ENCODE peak calls at places on chromosomes 3 and 15, in four cellular contexts. Q is K562, I is H1, B is GM12878. D is an unnamed sample.

GRCh38 chr3:8730641-8731040 is 3.0 kb upstream of the CAV3 start:
- DNase-seq in Q (no peak), I (no peak), B (no peak), D (no peak)

GRCh38 chr15:70633394-70633793 is 130.0 kb downstream of the UACA start:
- DNase-seq in Q (no peak), I (no peak), B (no peak), D (no peak)

GRCh38 chr3:195806211-195806915 is 5.4 kb downstream of the MUC4 start:
- DNase-seq in Q (no peak), I (no peak), B (no peak), D (no peak)

GRCh38 chr15:73983211-73983727 is 8.8 kb downstream of the STOML1 start:
- DNase-seq in Q (no peak), I (no peak), B (no peak), D (no peak)

GRCh38 chr3:185767324-185767688 is 57.5 kb downstream of the IGF2BP2 start:
- DNase-seq in Q (no peak), I (no peak), B (no peak), D (no peak)

GRCh38 chr15:93298901-93299300 is 209.9 kb upstream of the RGMA start:
- DNase-seq in Q (no peak), I (no peak), B (no peak), D (no peak)

GRCh38 chr3:99866167-99866810 is 48.6 kb downstream of the CMSS1 start:
- DNase-seq in Q (no peak), I (no peak), B (peak), D (no peak)

GRCh38 chr3:190131329-190131728 is 10.6 kb upstream of the P3H2 start:
- DNase-seq in Q (no peak), I (no peak), B (no peak), D (no peak)

GRCh38 chr15:44157679-44158078 is 37.4 kb downstream of the FRMD5 start:
- DNase-seq in Q (no peak), I (no peak), B (no peak), D (peak)

GRCh38 chr15:39066677-39067076 is 502.1 kb upstream of the RASGRP1 start:
- DNase-seq in Q (no peak), I (no peak), B (no peak), D (no peak)

GRCh38 chr15:76196286-76196948 is 114.9 kb downstream of the ETFA start:
- DNase-seq in Q (peak), I (no peak), B (no peak), D (peak)

GRCh38 chr3:171348121-171348520 is 112.1 kb downstream of the TNIK start:
- DNase-seq in Q (no peak), I (no peak), B (no peak), D (no peak)

GRCh38 chr15:77087213-77087612 is 16.3 kb upstream of the TSPAN3 start:
- DNase-seq in Q (no peak), I (no peak), B (no peak), D (no peak)

GRCh38 chr3:15731024-15731423 is 66.8 kb downstream of the ANKRD28 start:
- DNase-seq in Q (no peak), I (no peak), B (no peak), D (no peak)

GRCh38 chr15:93515256-93516044 is 426.4 kb upstream of the RGMA start:
- DNase-seq in Q (no peak), I (no peak), B (no peak), D (no peak)

GRCh38 chr3:44518782-44519156 is 36.2 kb upstream of the ZKSCAN7 start:
- DNase-seq in Q (no peak), I (no peak), B (no peak), D (no peak)

GRCh38 chr3:188734395-188734794 is 437.4 kb upstream of the TPRG1 start:
- DNase-seq in Q (no peak), I (no peak), B (no peak), D (no peak)

GRCh38 chr3:66376568-66376967 is 124.3 kb downstream of the LRIG1 start:
- DNase-seq in Q (no peak), I (no peak), B (no peak), D (peak)

GRCh38 chr15:70561885-70562284 is 201.5 kb downstream of the UACA start:
- DNase-seq in Q (no peak), I (no peak), B (no peak), D (no peak)

GRCh38 chr15:51234181-51234927 is 104.0 kb downstream of the CYP19A1 start:
- DNase-seq in Q (no peak), I (no peak), B (no peak), D (no peak)

GRCh38 chr3:76063019-76063418 is 277.7 kb upstream of the ZNF717 start:
- DNase-seq in Q (no peak), I (no peak), B (no peak), D (no peak)

GRCh38 chr15:56871180-56871579 is 47.3 kb upstream of the TCF12 start:
- DNase-seq in Q (no peak), I (no peak), B (no peak), D (peak)
- TF ChIP-seq SIN3A in Q (no peak), I (no peak), B (no peak), D (no peak)

GRCh38 chr3:27847697-27848096 is 125.6 kb upstream of the EOMES start:
- DNase-seq in Q (no peak), I (no peak), B (no peak), D (no peak)
- TF ChIP-seq KDM1A in Q (no peak), I (no peak), B (no peak), D (no peak)

GRCh38 chr15:89670985-89671560 is 8.1 kb downstream of the PLIN1 start:
- DNase-seq in Q (no peak), I (no peak), B (no peak), D (no peak)
- TF ChIP-seq SIN3A in Q (no peak), I (no peak), B (no peak), D (no peak)

GRCh38 chr3:148848410-148848809 is 16.7 kb upstream of the CPA3 start:
- DNase-seq in Q (no peak), I (no peak), B (no peak), D (no peak)

GRCh38 chr3:148852271-148853000 is 12.7 kb upstream of the CPA3 start:
- DNase-seq in Q (no peak), I (no peak), B (no peak), D (no peak)

DNA sequence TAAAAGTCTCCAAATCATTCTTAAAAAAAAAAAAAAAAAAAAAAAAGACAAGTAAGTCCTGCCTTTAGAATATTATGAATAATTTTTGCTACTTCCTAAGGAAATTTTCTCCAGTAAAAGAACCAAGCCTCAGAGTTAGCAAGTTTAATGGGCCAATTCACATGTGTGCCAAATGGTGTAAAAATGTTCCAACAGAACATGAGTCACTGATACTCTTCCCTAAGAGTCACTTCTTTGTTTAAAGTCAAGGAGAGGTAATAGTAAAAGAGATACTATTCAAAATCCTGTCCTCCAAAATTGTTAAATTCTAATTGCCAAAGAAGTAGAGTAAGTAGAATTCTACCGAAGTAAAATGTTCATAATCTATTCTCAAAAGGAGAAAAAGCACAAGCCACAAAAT is 17.7 kb upstream of the CPA3 start:
- DNase-seq in Q (no peak), I (no peak), B (no peak), D (no peak)
- TF ChIP-seq KDM1A in Q (no peak), I (no peak), B (no peak), D (no peak)

GRCh38 chr3:11093823-11094340 is 60.4 kb upstream of the HRH1 start:
- DNase-seq in Q (no peak), I (no peak), B (no peak), D (no peak)

GRCh38 chr3:11095932-11096265 is 58.4 kb upstream of the HRH1 start:
- DNase-seq in Q (peak), I (no peak), B (no peak), D (no peak)

GRCh38 chr3:11091791-11092190 is 62.5 kb upstream of the HRH1 start:
- DNase-seq in Q (no peak), I (no peak), B (no peak), D (no peak)

GRCh38 chr3:11099306-11099705 is 55.0 kb upstream of the HRH1 start:
- DNase-seq in Q (no peak), I (no peak), B (no peak), D (no peak)

GRCh38 chr3:11096266-11097135 is 57.8 kb upstream of the HRH1 start:
- DNase-seq in Q (peak), I (peak), B (no peak), D (no peak)
- TF ChIP-seq SIN3A in Q (no peak), I (no peak), B (no peak), D (no peak)

GRCh38 chr15:35980719-35981118 is 434.8 kb upstream of the DPH6 start:
- DNase-seq in Q (no peak), I (no peak), B (no peak), D (no peak)
- TF ChIP-seq KDM1A in Q (no peak), I (no peak), B (no peak), D (no peak)

DNA sequence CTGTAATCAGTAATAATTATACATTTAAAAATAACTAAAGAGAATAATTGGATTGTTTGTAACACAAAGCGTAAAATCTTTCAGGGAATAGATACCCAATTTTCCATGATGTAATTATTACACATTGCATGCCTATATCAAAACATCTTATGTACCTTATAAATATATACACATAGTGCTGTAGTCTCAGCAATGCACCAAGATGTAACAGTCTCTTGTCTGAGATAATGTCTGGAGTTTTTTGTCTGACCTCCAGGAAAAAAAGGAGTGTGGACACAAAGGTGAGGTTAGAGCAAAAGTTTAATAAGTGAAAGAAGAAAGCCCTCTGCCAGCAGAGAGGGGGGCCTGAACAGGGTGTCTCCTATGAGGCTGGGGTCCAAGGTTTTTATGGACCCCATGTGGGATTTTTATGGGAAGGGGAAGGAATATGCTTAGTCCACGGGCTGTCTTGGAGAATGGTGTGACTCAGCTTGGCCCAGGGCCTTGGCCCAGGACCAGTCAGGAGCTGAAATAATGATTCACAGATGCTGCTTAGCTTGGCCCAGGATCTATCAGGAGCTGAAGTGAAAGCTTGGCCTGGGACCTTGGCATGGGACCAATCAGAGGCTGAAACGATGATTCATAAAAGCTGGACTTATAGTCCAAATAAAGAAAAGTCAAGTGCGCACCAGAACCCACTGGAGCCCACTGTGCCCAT is 545.0 kb downstream of the ZPLD1 start:
- DNase-seq in Q (no peak), I (no peak), B (no peak), D (no peak)
- TF ChIP-seq SIN3A in Q (no peak), I (no peak), B (no peak), D (no peak)

GRCh38 chr3:125134952-125135351 is 77.6 kb downstream of the SLC12A8 start:
- DNase-seq in Q (no peak), I (no peak), B (no peak), D (no peak)
- TF ChIP-seq KDM1A in Q (no peak), I (no peak), B (no peak), D (no peak)

GRCh38 chr3:61236556-61236955 is 14.7 kb downstream of the FHIT start:
- DNase-seq in Q (no peak), I (no peak), B (peak), D (no peak)
- TF ChIP-seq SIN3A in Q (no peak), I (no peak), B (no peak), D (no peak)

D was measured in HepG2.